ENCODE peak calls at places on chromosomes 16 and 17, in seven cellular contexts. A is stimulated activated CD8-positive, alpha-beta memory T cell treated with anti-CD3 and anti-CD28 coated beads, Interleukin-7, amount 100 ng/mL, for 1 hour; W is NCI-H2081; O is CD4-positive, CD25-positive, alpha-beta regulatory T cell; V is activated T-helper 9 cell treated with anti-CD3 and anti-CD28 coated beads, Interleukin-2, amount 50 U/mL, for 16 hours; H is kidney tubule cell; T is heart left ventricle. R is an unnamed sample.

GRCh38 chr16:57377080-57377841 is 5.0 kb downstream of the CX3CL1 start:
- DNase-seq in A (no peak), W (no peak), O (no peak), V (no peak), H (peak), T (no peak), R (peak)

GRCh38 chr17:76376318-76377133 is 7.9 kb upstream of the SPHK1 start:
- DNase-seq in A (no peak), W (no peak), O (no peak), V (no peak), H (no peak), T (peak), R (no peak)

GRCh38 chr17:42178817-42179216 is 2.1 kb downstream of the KCNH4 start:
- DNase-seq in A (no peak), W (no peak), O (no peak), V (no peak), H (no peak), T (no peak), R (no peak)

GRCh38 chr16:57679768-57680167 is 11.7 kb downstream of the ADGRG3 start:
- DNase-seq in A (no peak), W (no peak), O (no peak), V (no peak), H (no peak), T (no peak), R (no peak)

GRCh38 chr17:79813826-79814623 is 17.1 kb upstream of the CBX8 start:
- DNase-seq in A (no peak), W (no peak), O (no peak), V (no peak), H (no peak), T (no peak), R (no peak)

GRCh38 chr17:77173104-77173503 is 32.3 kb downstream of the SEC14L1 start:
- DNase-seq in A (no peak), W (no peak), O (no peak), V (no peak), H (no peak), T (no peak), R (no peak)

GRCh38 chr17:9346296-9346926 is 229.2 kb downstream of the STX8 start:
- DNase-seq in A (no peak), W (no peak), O (no peak), V (no peak), H (no peak), T (no peak), R (no peak)

GRCh38 chr17:14019186-14019956 is 49.9 kb upstream of the COX10 start:
- DNase-seq in A (no peak), W (no peak), O (no peak), V (no peak), H (peak), T (no peak), R (peak)

GRCh38 chr17:78708510-78708973 is 73.5 kb downstream of the CYTH1 start:
- DNase-seq in A (peak), W (peak), O (peak), V (peak), H (peak), T (peak), R (peak)

GRCh38 chr16:88815901-88816589 is 4.3 kb upstream of the APRT start:
- DNase-seq in A (no peak), W (peak), O (peak), V (peak), H (peak), T (no peak), R (peak)

GRCh38 chr16:50925758-50926357 is 184.0 kb downstream of the CYLD start:
- DNase-seq in A (no peak), W (no peak), O (no peak), V (no peak), H (peak), T (no peak), R (peak)

GRCh38 chr16:50762241-50762640 is 20.4 kb downstream of the CYLD start:
- DNase-seq in A (no peak), W (no peak), O (no peak), V (no peak), H (no peak), T (no peak), R (no peak)